ENCODE peak calls at places on chromosomes 4 and X, in ten cellular contexts. One of them, this sample, is unnamed.

GRCh38 chr4:140718240-140718639 is 37.9 kb downstream of the TBC1D9 start:
- DNase-seq in fibroblast of gingiva: peak
- DNase-seq in H7: no peak
- DNase-seq in tibial nerve: no peak
- DNase-seq in GM12864: no peak
- DNase-seq in glutamatergic neuron: no peak
- DNase-seq in NCI-H345: no peak
- DNase-seq in breast epithelium: no peak
- DNase-seq in activated CD8-positive, alpha-beta memory T cell treated with anti-CD3 and anti-CD28 coated beads for 48 hours: no peak
- DNase-seq in endothelial cell: no peak
- DNase-seq in this sample: no peak

GRCh38 chr4:41399191-41399590 is 138.8 kb upstream of the LIMCH1 start:
- DNase-seq in fibroblast of gingiva: no peak
- DNase-seq in H7: no peak
- DNase-seq in tibial nerve: no peak
- DNase-seq in GM12864: no peak
- DNase-seq in glutamatergic neuron: no peak
- DNase-seq in NCI-H345: no peak
- DNase-seq in breast epithelium: no peak
- DNase-seq in activated CD8-positive, alpha-beta memory T cell treated with anti-CD3 and anti-CD28 coated beads for 48 hours: no peak
- DNase-seq in endothelial cell: no peak
- DNase-seq in this sample: no peak

GRCh38 chrX:74980802-74981201 is 55.5 kb upstream of the NEXMIF start:
- DNase-seq in fibroblast of gingiva: no peak
- DNase-seq in H7: no peak
- DNase-seq in tibial nerve: no peak
- DNase-seq in GM12864: no peak
- DNase-seq in glutamatergic neuron: no peak
- DNase-seq in NCI-H345: no peak
- DNase-seq in breast epithelium: no peak
- DNase-seq in activated CD8-positive, alpha-beta memory T cell treated with anti-CD3 and anti-CD28 coated beads for 48 hours: no peak
- DNase-seq in endothelial cell: no peak
- DNase-seq in this sample: no peak

GRCh38 chr4:1041147-1041935 is 29.9 kb downstream of the FGFRL1 start:
- DNase-seq in fibroblast of gingiva: peak
- DNase-seq in H7: peak
- DNase-seq in tibial nerve: no peak
- DNase-seq in GM12864: no peak
- DNase-seq in glutamatergic neuron: no peak
- DNase-seq in NCI-H345: peak
- DNase-seq in breast epithelium: no peak
- DNase-seq in activated CD8-positive, alpha-beta memory T cell treated with anti-CD3 and anti-CD28 coated beads for 48 hours: no peak
- DNase-seq in endothelial cell: no peak
- DNase-seq in this sample: peak

GRCh38 chr4:153409412-153409811 is 56.7 kb upstream of the TMEM131L start:
- DNase-seq in fibroblast of gingiva: peak
- DNase-seq in H7: no peak
- DNase-seq in tibial nerve: no peak
- DNase-seq in GM12864: no peak
- DNase-seq in glutamatergic neuron: no peak
- DNase-seq in NCI-H345: no peak
- DNase-seq in breast epithelium: no peak
- DNase-seq in activated CD8-positive, alpha-beta memory T cell treated with anti-CD3 and anti-CD28 coated beads for 48 hours: no peak
- DNase-seq in endothelial cell: no peak
- DNase-seq in this sample: peak

GRCh38 chrX:110509778-110510510 is 151.3 kb downstream of the RTL9 start:
- DNase-seq in fibroblast of gingiva: peak
- DNase-seq in H7: peak
- DNase-seq in tibial nerve: no peak
- DNase-seq in GM12864: no peak
- DNase-seq in glutamatergic neuron: no peak
- DNase-seq in NCI-H345: no peak
- DNase-seq in breast epithelium: no peak
- DNase-seq in activated CD8-positive, alpha-beta memory T cell treated with anti-CD3 and anti-CD28 coated beads for 48 hours: no peak
- DNase-seq in endothelial cell: no peak
- DNase-seq in this sample: no peak

GRCh38 chr4:69485130-69485529 is 10.6 kb downstream of the UGT2B4 start:
- DNase-seq in fibroblast of gingiva: no peak
- DNase-seq in H7: no peak
- DNase-seq in tibial nerve: no peak
- DNase-seq in GM12864: no peak
- DNase-seq in glutamatergic neuron: no peak
- DNase-seq in NCI-H345: no peak
- DNase-seq in breast epithelium: no peak
- DNase-seq in activated CD8-positive, alpha-beta memory T cell treated with anti-CD3 and anti-CD28 coated beads for 48 hours: no peak
- DNase-seq in endothelial cell: no peak
- DNase-seq in this sample: no peak

GRCh38 chr4:78599931-78600375 is 48.4 kb downstream of the ANXA3 start:
- DNase-seq in fibroblast of gingiva: no peak
- DNase-seq in H7: no peak
- DNase-seq in tibial nerve: no peak
- DNase-seq in GM12864: no peak
- DNase-seq in glutamatergic neuron: no peak
- DNase-seq in NCI-H345: no peak
- DNase-seq in breast epithelium: no peak
- DNase-seq in activated CD8-positive, alpha-beta memory T cell treated with anti-CD3 and anti-CD28 coated beads for 48 hours: no peak
- DNase-seq in endothelial cell: peak
- DNase-seq in this sample: no peak

GRCh38 chrX:130874751-130875150 is 28.3 kb downstream of the ENOX2 start:
- DNase-seq in fibroblast of gingiva: peak
- DNase-seq in H7: no peak
- DNase-seq in tibial nerve: no peak
- DNase-seq in GM12864: no peak
- DNase-seq in glutamatergic neuron: no peak
- DNase-seq in NCI-H345: no peak
- DNase-seq in breast epithelium: no peak
- DNase-seq in activated CD8-positive, alpha-beta memory T cell treated with anti-CD3 and anti-CD28 coated beads for 48 hours: no peak
- DNase-seq in endothelial cell: no peak
- DNase-seq in this sample: no peak

GRCh38 chrX:154138857-154139256 is 5.2 kb upstream of the OPN1LW start:
- DNase-seq in fibroblast of gingiva: no peak
- DNase-seq in H7: no peak
- DNase-seq in tibial nerve: no peak
- DNase-seq in GM12864: no peak
- DNase-seq in glutamatergic neuron: no peak
- DNase-seq in NCI-H345: no peak
- DNase-seq in breast epithelium: no peak
- DNase-seq in activated CD8-positive, alpha-beta memory T cell treated with anti-CD3 and anti-CD28 coated beads for 48 hours: no peak
- DNase-seq in endothelial cell: no peak
- DNase-seq in this sample: no peak

GRCh38 chr4:82782626-82783025 is 16.0 kb downstream of the SCD5 start:
- DNase-seq in fibroblast of gingiva: no peak
- DNase-seq in H7: peak
- DNase-seq in tibial nerve: no peak
- DNase-seq in GM12864: no peak
- DNase-seq in glutamatergic neuron: no peak
- DNase-seq in NCI-H345: no peak
- DNase-seq in breast epithelium: no peak
- DNase-seq in activated CD8-positive, alpha-beta memory T cell treated with anti-CD3 and anti-CD28 coated beads for 48 hours: no peak
- DNase-seq in endothelial cell: no peak
- DNase-seq in this sample: no peak

GRCh38 chrX:10240918-10241317 is 84.1 kb downstream of the CLCN4 start:
- DNase-seq in fibroblast of gingiva: peak
- DNase-seq in H7: no peak
- DNase-seq in tibial nerve: no peak
- DNase-seq in GM12864: no peak
- DNase-seq in glutamatergic neuron: no peak
- DNase-seq in NCI-H345: no peak
- DNase-seq in breast epithelium: no peak
- DNase-seq in activated CD8-positive, alpha-beta memory T cell treated with anti-CD3 and anti-CD28 coated beads for 48 hours: no peak
- DNase-seq in endothelial cell: no peak
- DNase-seq in this sample: peak

GRCh38 chr4:102717448-102718092 is 43.2 kb downstream of the MANBA start:
- DNase-seq in fibroblast of gingiva: no peak
- DNase-seq in H7: no peak
- DNase-seq in tibial nerve: no peak
- DNase-seq in GM12864: no peak
- DNase-seq in glutamatergic neuron: no peak
- DNase-seq in NCI-H345: no peak
- DNase-seq in breast epithelium: no peak
- DNase-seq in activated CD8-positive, alpha-beta memory T cell treated with anti-CD3 and anti-CD28 coated beads for 48 hours: no peak
- DNase-seq in endothelial cell: no peak
- DNase-seq in this sample: no peak

GRCh38 chr4:52604215-52604614 is 54.9 kb downstream of the USP46 start:
- DNase-seq in fibroblast of gingiva: no peak
- DNase-seq in H7: peak
- DNase-seq in tibial nerve: no peak
- DNase-seq in GM12864: no peak
- DNase-seq in glutamatergic neuron: no peak
- DNase-seq in NCI-H345: no peak
- DNase-seq in breast epithelium: no peak
- DNase-seq in activated CD8-positive, alpha-beta memory T cell treated with anti-CD3 and anti-CD28 coated beads for 48 hours: no peak
- DNase-seq in endothelial cell: no peak
- DNase-seq in this sample: no peak

GRCh38 chrX:118630843-118631242 is 96.6 kb upstream of the IL13RA1 start:
- DNase-seq in fibroblast of gingiva: no peak
- DNase-seq in H7: no peak
- DNase-seq in tibial nerve: no peak
- DNase-seq in GM12864: no peak
- DNase-seq in glutamatergic neuron: no peak
- DNase-seq in NCI-H345: no peak
- DNase-seq in breast epithelium: no peak
- DNase-seq in activated CD8-positive, alpha-beta memory T cell treated with anti-CD3 and anti-CD28 coated beads for 48 hours: no peak
- DNase-seq in endothelial cell: no peak
- DNase-seq in this sample: no peak

GRCh38 chr4:56870927-56871326 is 36.8 kb upstream of the REST start:
- DNase-seq in fibroblast of gingiva: peak
- DNase-seq in H7: no peak
- DNase-seq in tibial nerve: no peak
- DNase-seq in GM12864: no peak
- DNase-seq in glutamatergic neuron: no peak
- DNase-seq in NCI-H345: peak
- DNase-seq in breast epithelium: no peak
- DNase-seq in activated CD8-positive, alpha-beta memory T cell treated with anti-CD3 and anti-CD28 coated beads for 48 hours: no peak
- DNase-seq in endothelial cell: no peak
- DNase-seq in this sample: peak

GRCh38 chr4:106315476-106315967 is 487 bp downstream of the TBCK start:
- DNase-seq in fibroblast of gingiva: no peak
- DNase-seq in H7: peak
- DNase-seq in tibial nerve: no peak
- DNase-seq in GM12864: no peak
- DNase-seq in glutamatergic neuron: no peak
- DNase-seq in NCI-H345: no peak
- DNase-seq in breast epithelium: no peak
- DNase-seq in activated CD8-positive, alpha-beta memory T cell treated with anti-CD3 and anti-CD28 coated beads for 48 hours: peak
- DNase-seq in endothelial cell: no peak
- DNase-seq in this sample: no peak

GRCh38 chrX:34612036-34612435 is 45.0 kb downstream of the TMEM47 start:
- DNase-seq in fibroblast of gingiva: no peak
- DNase-seq in H7: no peak
- DNase-seq in tibial nerve: no peak
- DNase-seq in GM12864: no peak
- DNase-seq in glutamatergic neuron: no peak
- DNase-seq in NCI-H345: no peak
- DNase-seq in breast epithelium: no peak
- DNase-seq in activated CD8-positive, alpha-beta memory T cell treated with anti-CD3 and anti-CD28 coated beads for 48 hours: no peak
- DNase-seq in endothelial cell: no peak
- DNase-seq in this sample: no peak

GRCh38 chrX:107677501-107677901 is 49.2 kb downstream of the PRPS1 start:
- DNase-seq in fibroblast of gingiva: no peak
- DNase-seq in H7: peak
- DNase-seq in tibial nerve: no peak
- DNase-seq in GM12864: no peak
- DNase-seq in glutamatergic neuron: peak
- DNase-seq in NCI-H345: no peak
- DNase-seq in breast epithelium: no peak
- DNase-seq in activated CD8-positive, alpha-beta memory T cell treated with anti-CD3 and anti-CD28 coated beads for 48 hours: no peak
- DNase-seq in endothelial cell: no peak
- DNase-seq in this sample: no peak

GRCh38 chr4:39043058-39043696 is 11.0 kb upstream of the TMEM156 start:
- DNase-seq in fibroblast of gingiva: no peak
- DNase-seq in H7: no peak
- DNase-seq in tibial nerve: no peak
- DNase-seq in GM12864: no peak
- DNase-seq in glutamatergic neuron: no peak
- DNase-seq in NCI-H345: no peak
- DNase-seq in breast epithelium: no peak
- DNase-seq in activated CD8-positive, alpha-beta memory T cell treated with anti-CD3 and anti-CD28 coated beads for 48 hours: no peak
- DNase-seq in endothelial cell: no peak
- DNase-seq in this sample: no peak

GRCh38 chr4:211033-211511 is 86.8 kb downstream of the ZNF718 start:
- DNase-seq in fibroblast of gingiva: no peak
- DNase-seq in H7: no peak
- DNase-seq in tibial nerve: no peak
- DNase-seq in GM12864: no peak
- DNase-seq in glutamatergic neuron: no peak
- DNase-seq in NCI-H345: no peak
- DNase-seq in breast epithelium: no peak
- DNase-seq in activated CD8-positive, alpha-beta memory T cell treated with anti-CD3 and anti-CD28 coated beads for 48 hours: no peak
- DNase-seq in endothelial cell: no peak
- DNase-seq in this sample: no peak

GRCh38 chr4:54091637-54092404 is 8.1 kb upstream of the GSX2 start:
- DNase-seq in fibroblast of gingiva: peak
- DNase-seq in H7: peak
- DNase-seq in tibial nerve: peak
- DNase-seq in GM12864: peak
- DNase-seq in glutamatergic neuron: peak
- DNase-seq in NCI-H345: peak
- DNase-seq in breast epithelium: no peak
- DNase-seq in activated CD8-positive, alpha-beta memory T cell treated with anti-CD3 and anti-CD28 coated beads for 48 hours: no peak
- DNase-seq in endothelial cell: no peak
- DNase-seq in this sample: peak

GRCh38 chr4:176293660-176294059 is 24.6 kb upstream of the ASB5 start:
- DNase-seq in fibroblast of gingiva: no peak
- DNase-seq in H7: no peak
- DNase-seq in tibial nerve: no peak
- DNase-seq in GM12864: no peak
- DNase-seq in glutamatergic neuron: no peak
- DNase-seq in NCI-H345: no peak
- DNase-seq in breast epithelium: no peak
- DNase-seq in activated CD8-positive, alpha-beta memory T cell treated with anti-CD3 and anti-CD28 coated beads for 48 hours: no peak
- DNase-seq in endothelial cell: no peak
- DNase-seq in this sample: no peak

GRCh38 chr4:85747871-85748491 is 273.0 kb downstream of the ARHGAP24 start:
- DNase-seq in fibroblast of gingiva: peak
- DNase-seq in H7: peak
- DNase-seq in tibial nerve: no peak
- DNase-seq in GM12864: peak
- DNase-seq in glutamatergic neuron: no peak
- DNase-seq in NCI-H345: peak
- DNase-seq in breast epithelium: no peak
- DNase-seq in activated CD8-positive, alpha-beta memory T cell treated with anti-CD3 and anti-CD28 coated beads for 48 hours: no peak
- DNase-seq in endothelial cell: peak
- DNase-seq in this sample: peak

GRCh38 chr4:158020175-158020574 is 152.7 kb downstream of the GASK1B start:
- DNase-seq in fibroblast of gingiva: peak
- DNase-seq in H7: no peak
- DNase-seq in tibial nerve: no peak
- DNase-seq in GM12864: no peak
- DNase-seq in glutamatergic neuron: no peak
- DNase-seq in NCI-H345: no peak
- DNase-seq in breast epithelium: no peak
- DNase-seq in activated CD8-positive, alpha-beta memory T cell treated with anti-CD3 and anti-CD28 coated beads for 48 hours: no peak
- DNase-seq in endothelial cell: no peak
- DNase-seq in this sample: peak

GRCh38 chrX:150575415-150575814 is 7.0 kb downstream of the MTM1 start:
- DNase-seq in fibroblast of gingiva: peak
- DNase-seq in H7: no peak
- DNase-seq in tibial nerve: no peak
- DNase-seq in GM12864: no peak
- DNase-seq in glutamatergic neuron: no peak
- DNase-seq in NCI-H345: peak
- DNase-seq in breast epithelium: no peak
- DNase-seq in activated CD8-positive, alpha-beta memory T cell treated with anti-CD3 and anti-CD28 coated beads for 48 hours: no peak
- DNase-seq in endothelial cell: no peak
- DNase-seq in this sample: peak

This sample was measured in fibroblast of the conjunctiva.